ENCODE peak calls at places on chromosomes 2 and 18, in eight cellular contexts. U is T-helper 9 cell, J is H7, O is hepatocyte, R is mesothelial cell of epicardium, Z is uterus, H is ELR, E is choroid plexus epithelial cell. T is an unnamed sample.
A peak's percentile ranks its signal among the peaks of the same experiment; 100 is the strongest.

GRCh38 chr18:54247488-54248175 is 21.7 kb upstream of the POLI start:
- DNase-seq in U (no peak), J (no peak), O (no peak), R (no peak), Z (no peak), H (no peak), E (no peak), T (no peak)

GRCh38 chr2:64839844-64840243 is 149.4 kb upstream of the SLC1A4 start:
- DNase-seq in U (no peak), J (no peak), O (no peak), R (no peak), Z (no peak), H (no peak), E (no peak), T (no peak)

GRCh38 chr2:190648289-190649034 is 421 bp upstream of the NAB1 start:
- DNase-seq in U (peak; percentile 94), J (peak; percentile 81), O (peak; percentile 94), R (peak; percentile 80), Z (peak; percentile 91), H (peak; percentile 92), E (peak; percentile 95), T (peak; percentile 88)

GRCh38 chr2:62801814-62802524 is 96.5 kb downstream of the EHBP1 start:
- DNase-seq in U (no peak), J (peak; percentile 15), O (no peak), R (no peak), Z (no peak), H (peak; percentile 34), E (peak; percentile 26), T (no peak)

GRCh38 chr2:74812787-74813200 is 21.1 kb upstream of the HK2 start:
- DNase-seq in U (no peak), J (no peak), O (no peak), R (no peak), Z (no peak), H (no peak), E (no peak), T (no peak)

GRCh38 chr2:86566828-86567205 is 3.6 kb upstream of the CHMP3 start:
- DNase-seq in U (no peak), J (no peak), O (no peak), R (no peak), Z (no peak), H (no peak), E (no peak), T (peak; percentile 96)

GRCh38 chr2:168241208-168241607 is 6.2 kb downstream of the STK39 start:
- DNase-seq in U (no peak), J (no peak), O (no peak), R (no peak), Z (peak; percentile 23), H (no peak), E (no peak), T (peak; percentile 92)

GRCh38 chr2:232593931-232594330 is 39.5 kb upstream of the EFHD1 start:
- DNase-seq in U (no peak), J (no peak), O (no peak), R (no peak), Z (no peak), H (no peak), E (no peak), T (no peak)

GRCh38 chr2:189751080-189751658 is 11.4 kb downstream of the OSGEPL1 start:
- DNase-seq in U (peak; percentile 15), J (peak; percentile 44), O (peak; percentile 47), R (no peak), Z (no peak), H (peak; percentile 69), E (peak; percentile 58), T (peak; percentile 24)

GRCh38 chr2:45588158-45588829 is 22.8 kb downstream of the SRBD1 start:
- DNase-seq in U (no peak), J (no peak), O (no peak), R (no peak), Z (no peak), H (no peak), E (peak; percentile 31), T (no peak)